ENCODE peak calls at places on chromosomes 7 and 10, in nine cellular contexts. One of them, this sample, is unnamed.

GRCh38 chr10:49187950-49188761 is at the start of gene TMEM273:
- DNase-seq in endothelial cell: no peak
- DNase-seq in posterior cingulate gyrus: peak; percentile 89
- DNase-seq in AG04450: no peak
- DNase-seq in GM03348: no peak
- DNase-seq in stimulated activated CD8-positive, alpha-beta memory T cell treated with anti-CD3 and anti-CD28 coated beads, Interleukin-15, amount 100 ng/mL, for 24 hours: no peak
- DNase-seq in activated CD8-positive, alpha-beta memory T cell treated with anti-CD3 and anti-CD28 coated beads for 48 hours: no peak
- DNase-seq in GM13976: peak; percentile 67
- DNase-seq in iPS-NIHi11: peak; percentile 35
- DNase-seq in this sample: peak; percentile 95

GRCh38 chr10:79285315-79286185 is 61.7 kb upstream of the PPIF start:
- DNase-seq in endothelial cell: no peak
- DNase-seq in posterior cingulate gyrus: no peak
- DNase-seq in AG04450: no peak
- DNase-seq in GM03348: no peak
- DNase-seq in stimulated activated CD8-positive, alpha-beta memory T cell treated with anti-CD3 and anti-CD28 coated beads, Interleukin-15, amount 100 ng/mL, for 24 hours: no peak
- DNase-seq in activated CD8-positive, alpha-beta memory T cell treated with anti-CD3 and anti-CD28 coated beads for 48 hours: peak; percentile 18
- DNase-seq in GM13976: peak; percentile 85
- DNase-seq in iPS-NIHi11: no peak
- DNase-seq in this sample: no peak

GRCh38 chr7:148303295-148304013 is 287.1 kb upstream of the C7orf33 start:
- DNase-seq in endothelial cell: no peak
- DNase-seq in posterior cingulate gyrus: no peak
- DNase-seq in AG04450: no peak
- DNase-seq in GM03348: peak; percentile 73
- DNase-seq in stimulated activated CD8-positive, alpha-beta memory T cell treated with anti-CD3 and anti-CD28 coated beads, Interleukin-15, amount 100 ng/mL, for 24 hours: no peak
- DNase-seq in activated CD8-positive, alpha-beta memory T cell treated with anti-CD3 and anti-CD28 coated beads for 48 hours: no peak
- DNase-seq in GM13976: no peak
- DNase-seq in iPS-NIHi11: no peak
- DNase-seq in this sample: peak; percentile 45

GRCh38 chr7:15168489-15168888 is 265.9 kb upstream of the DGKB start:
- DNase-seq in endothelial cell: no peak
- DNase-seq in posterior cingulate gyrus: peak; percentile 53
- DNase-seq in AG04450: no peak
- DNase-seq in GM03348: no peak
- DNase-seq in stimulated activated CD8-positive, alpha-beta memory T cell treated with anti-CD3 and anti-CD28 coated beads, Interleukin-15, amount 100 ng/mL, for 24 hours: no peak
- DNase-seq in activated CD8-positive, alpha-beta memory T cell treated with anti-CD3 and anti-CD28 coated beads for 48 hours: no peak
- DNase-seq in GM13976: no peak
- DNase-seq in iPS-NIHi11: no peak
- DNase-seq in this sample: no peak

GRCh38 chr10:103545366-103545765 is 51.9 kb downstream of the NEURL1 start:
- DNase-seq in endothelial cell: no peak
- DNase-seq in posterior cingulate gyrus: no peak
- DNase-seq in AG04450: no peak
- DNase-seq in GM03348: no peak
- DNase-seq in stimulated activated CD8-positive, alpha-beta memory T cell treated with anti-CD3 and anti-CD28 coated beads, Interleukin-15, amount 100 ng/mL, for 24 hours: no peak
- DNase-seq in activated CD8-positive, alpha-beta memory T cell treated with anti-CD3 and anti-CD28 coated beads for 48 hours: no peak
- DNase-seq in GM13976: no peak
- DNase-seq in iPS-NIHi11: no peak
- DNase-seq in this sample: no peak

GRCh38 chr7:45187089-45187945 is 29.7 kb downstream of the RAMP3 start:
- DNase-seq in endothelial cell: no peak
- DNase-seq in posterior cingulate gyrus: no peak
- DNase-seq in AG04450: no peak
- DNase-seq in GM03348: no peak
- DNase-seq in stimulated activated CD8-positive, alpha-beta memory T cell treated with anti-CD3 and anti-CD28 coated beads, Interleukin-15, amount 100 ng/mL, for 24 hours: no peak
- DNase-seq in activated CD8-positive, alpha-beta memory T cell treated with anti-CD3 and anti-CD28 coated beads for 48 hours: no peak
- DNase-seq in GM13976: no peak
- DNase-seq in iPS-NIHi11: no peak
- DNase-seq in this sample: no peak

GRCh38 chr7:4205828-4206227 is 476.3 kb upstream of the FOXK1 start:
- DNase-seq in endothelial cell: no peak
- DNase-seq in posterior cingulate gyrus: no peak
- DNase-seq in AG04450: no peak
- DNase-seq in GM03348: no peak
- DNase-seq in stimulated activated CD8-positive, alpha-beta memory T cell treated with anti-CD3 and anti-CD28 coated beads, Interleukin-15, amount 100 ng/mL, for 24 hours: no peak
- DNase-seq in activated CD8-positive, alpha-beta memory T cell treated with anti-CD3 and anti-CD28 coated beads for 48 hours: no peak
- DNase-seq in GM13976: no peak
- DNase-seq in iPS-NIHi11: no peak
- DNase-seq in this sample: no peak

GRCh38 chr10:3889961-3890522 is 105.0 kb upstream of the KLF6 start:
- DNase-seq in endothelial cell: no peak
- DNase-seq in posterior cingulate gyrus: no peak
- DNase-seq in AG04450: no peak
- DNase-seq in GM03348: peak; percentile 39
- DNase-seq in stimulated activated CD8-positive, alpha-beta memory T cell treated with anti-CD3 and anti-CD28 coated beads, Interleukin-15, amount 100 ng/mL, for 24 hours: no peak
- DNase-seq in activated CD8-positive, alpha-beta memory T cell treated with anti-CD3 and anti-CD28 coated beads for 48 hours: no peak
- DNase-seq in GM13976: no peak
- DNase-seq in iPS-NIHi11: no peak
- DNase-seq in this sample: no peak

GRCh38 chr10:123769647-123770046 is 103.5 kb downstream of the GPR26 start:
- DNase-seq in endothelial cell: no peak
- DNase-seq in posterior cingulate gyrus: no peak
- DNase-seq in AG04450: no peak
- DNase-seq in GM03348: no peak
- DNase-seq in stimulated activated CD8-positive, alpha-beta memory T cell treated with anti-CD3 and anti-CD28 coated beads, Interleukin-15, amount 100 ng/mL, for 24 hours: no peak
- DNase-seq in activated CD8-positive, alpha-beta memory T cell treated with anti-CD3 and anti-CD28 coated beads for 48 hours: no peak
- DNase-seq in GM13976: no peak
- DNase-seq in iPS-NIHi11: no peak
- DNase-seq in this sample: no peak

GRCh38 chr7:90726120-90726519 is 130.0 kb downstream of the CDK14 start:
- DNase-seq in endothelial cell: no peak
- DNase-seq in posterior cingulate gyrus: no peak
- DNase-seq in AG04450: no peak
- DNase-seq in GM03348: no peak
- DNase-seq in stimulated activated CD8-positive, alpha-beta memory T cell treated with anti-CD3 and anti-CD28 coated beads, Interleukin-15, amount 100 ng/mL, for 24 hours: no peak
- DNase-seq in activated CD8-positive, alpha-beta memory T cell treated with anti-CD3 and anti-CD28 coated beads for 48 hours: no peak
- DNase-seq in GM13976: no peak
- DNase-seq in iPS-NIHi11: no peak
- DNase-seq in this sample: no peak

GRCh38 chr10:29687411-29688160 is 52.8 kb upstream of the SVIL start:
- DNase-seq in endothelial cell: no peak
- DNase-seq in posterior cingulate gyrus: no peak
- DNase-seq in AG04450: no peak
- DNase-seq in GM03348: no peak
- DNase-seq in stimulated activated CD8-positive, alpha-beta memory T cell treated with anti-CD3 and anti-CD28 coated beads, Interleukin-15, amount 100 ng/mL, for 24 hours: no peak
- DNase-seq in activated CD8-positive, alpha-beta memory T cell treated with anti-CD3 and anti-CD28 coated beads for 48 hours: no peak
- DNase-seq in GM13976: no peak
- DNase-seq in iPS-NIHi11: no peak
- DNase-seq in this sample: no peak

GRCh38 chr7:105596866-105597265 is 15.6 kb upstream of the EFCAB10 start:
- DNase-seq in endothelial cell: no peak
- DNase-seq in posterior cingulate gyrus: no peak
- DNase-seq in AG04450: no peak
- DNase-seq in GM03348: no peak
- DNase-seq in stimulated activated CD8-positive, alpha-beta memory T cell treated with anti-CD3 and anti-CD28 coated beads, Interleukin-15, amount 100 ng/mL, for 24 hours: no peak
- DNase-seq in activated CD8-positive, alpha-beta memory T cell treated with anti-CD3 and anti-CD28 coated beads for 48 hours: no peak
- DNase-seq in GM13976: no peak
- DNase-seq in iPS-NIHi11: no peak
- DNase-seq in this sample: no peak

GRCh38 chr7:99019523-99020412 is 124.1 kb downstream of the SMURF1 start:
- DNase-seq in endothelial cell: no peak
- DNase-seq in posterior cingulate gyrus: no peak
- DNase-seq in AG04450: no peak
- DNase-seq in GM03348: no peak
- DNase-seq in stimulated activated CD8-positive, alpha-beta memory T cell treated with anti-CD3 and anti-CD28 coated beads, Interleukin-15, amount 100 ng/mL, for 24 hours: no peak
- DNase-seq in activated CD8-positive, alpha-beta memory T cell treated with anti-CD3 and anti-CD28 coated beads for 48 hours: no peak
- DNase-seq in GM13976: no peak
- DNase-seq in iPS-NIHi11: no peak
- DNase-seq in this sample: no peak

GRCh38 chr10:31288001-31288400 is 31.0 kb upstream of the ZEB1 start:
- DNase-seq in endothelial cell: no peak
- DNase-seq in posterior cingulate gyrus: no peak
- DNase-seq in AG04450: no peak
- DNase-seq in GM03348: no peak
- DNase-seq in stimulated activated CD8-positive, alpha-beta memory T cell treated with anti-CD3 and anti-CD28 coated beads, Interleukin-15, amount 100 ng/mL, for 24 hours: no peak
- DNase-seq in activated CD8-positive, alpha-beta memory T cell treated with anti-CD3 and anti-CD28 coated beads for 48 hours: no peak
- DNase-seq in GM13976: no peak
- DNase-seq in iPS-NIHi11: no peak
- DNase-seq in this sample: no peak

GRCh38 chr7:74183653-74184450 is 9.7 kb downstream of the EIF4H start:
- DNase-seq in endothelial cell: no peak
- DNase-seq in posterior cingulate gyrus: no peak
- DNase-seq in AG04450: no peak
- DNase-seq in GM03348: no peak
- DNase-seq in stimulated activated CD8-positive, alpha-beta memory T cell treated with anti-CD3 and anti-CD28 coated beads, Interleukin-15, amount 100 ng/mL, for 24 hours: no peak
- DNase-seq in activated CD8-positive, alpha-beta memory T cell treated with anti-CD3 and anti-CD28 coated beads for 48 hours: no peak
- DNase-seq in GM13976: no peak
- DNase-seq in iPS-NIHi11: peak; percentile 46
- DNase-seq in this sample: no peak

GRCh38 chr7:152504367-152504766 is 68.6 kb upstream of the KMT2C start:
- DNase-seq in endothelial cell: no peak
- DNase-seq in posterior cingulate gyrus: no peak
- DNase-seq in AG04450: no peak
- DNase-seq in GM03348: no peak
- DNase-seq in stimulated activated CD8-positive, alpha-beta memory T cell treated with anti-CD3 and anti-CD28 coated beads, Interleukin-15, amount 100 ng/mL, for 24 hours: no peak
- DNase-seq in activated CD8-positive, alpha-beta memory T cell treated with anti-CD3 and anti-CD28 coated beads for 48 hours: no peak
- DNase-seq in GM13976: no peak
- DNase-seq in iPS-NIHi11: no peak
- DNase-seq in this sample: no peak

GRCh38 chr7:128887169-128888038 is 23.1 kb downstream of the KCP start:
- DNase-seq in endothelial cell: no peak
- DNase-seq in posterior cingulate gyrus: peak; percentile 43
- DNase-seq in AG04450: no peak
- DNase-seq in GM03348: no peak
- DNase-seq in stimulated activated CD8-positive, alpha-beta memory T cell treated with anti-CD3 and anti-CD28 coated beads, Interleukin-15, amount 100 ng/mL, for 24 hours: no peak
- DNase-seq in activated CD8-positive, alpha-beta memory T cell treated with anti-CD3 and anti-CD28 coated beads for 48 hours: no peak
- DNase-seq in GM13976: no peak
- DNase-seq in iPS-NIHi11: no peak
- DNase-seq in this sample: no peak

GRCh38 chr7:22561895-22562593 is 62.1 kb upstream of the STEAP1B start:
- DNase-seq in endothelial cell: no peak
- DNase-seq in posterior cingulate gyrus: no peak
- DNase-seq in AG04450: no peak
- DNase-seq in GM03348: peak; percentile 22
- DNase-seq in stimulated activated CD8-positive, alpha-beta memory T cell treated with anti-CD3 and anti-CD28 coated beads, Interleukin-15, amount 100 ng/mL, for 24 hours: no peak
- DNase-seq in activated CD8-positive, alpha-beta memory T cell treated with anti-CD3 and anti-CD28 coated beads for 48 hours: no peak
- DNase-seq in GM13976: no peak
- DNase-seq in iPS-NIHi11: peak; percentile 54
- DNase-seq in this sample: no peak

GRCh38 chr7:71935674-71936073 is 476.5 kb downstream of the CALN1 start:
- DNase-seq in endothelial cell: no peak
- DNase-seq in posterior cingulate gyrus: no peak
- DNase-seq in AG04450: no peak
- DNase-seq in GM03348: no peak
- DNase-seq in stimulated activated CD8-positive, alpha-beta memory T cell treated with anti-CD3 and anti-CD28 coated beads, Interleukin-15, amount 100 ng/mL, for 24 hours: no peak
- DNase-seq in activated CD8-positive, alpha-beta memory T cell treated with anti-CD3 and anti-CD28 coated beads for 48 hours: no peak
- DNase-seq in GM13976: no peak
- DNase-seq in iPS-NIHi11: no peak
- DNase-seq in this sample: no peak

GRCh38 chr7:141460781-141461715 is 90.2 kb upstream of the AGK start:
- DNase-seq in endothelial cell: no peak
- DNase-seq in posterior cingulate gyrus: no peak
- DNase-seq in AG04450: no peak
- DNase-seq in GM03348: no peak
- DNase-seq in stimulated activated CD8-positive, alpha-beta memory T cell treated with anti-CD3 and anti-CD28 coated beads, Interleukin-15, amount 100 ng/mL, for 24 hours: no peak
- DNase-seq in activated CD8-positive, alpha-beta memory T cell treated with anti-CD3 and anti-CD28 coated beads for 48 hours: no peak
- DNase-seq in GM13976: no peak
- DNase-seq in iPS-NIHi11: no peak
- DNase-seq in this sample: peak; percentile 65

GRCh38 chr10:93406367-93407145 is 75.6 kb downstream of the MYOF start:
- DNase-seq in endothelial cell: no peak
- DNase-seq in posterior cingulate gyrus: no peak
- DNase-seq in AG04450: no peak
- DNase-seq in GM03348: no peak
- DNase-seq in stimulated activated CD8-positive, alpha-beta memory T cell treated with anti-CD3 and anti-CD28 coated beads, Interleukin-15, amount 100 ng/mL, for 24 hours: no peak
- DNase-seq in activated CD8-positive, alpha-beta memory T cell treated with anti-CD3 and anti-CD28 coated beads for 48 hours: no peak
- DNase-seq in GM13976: no peak
- DNase-seq in iPS-NIHi11: peak; percentile 35
- DNase-seq in this sample: no peak

GRCh38 chr10:33783078-33783477 is 448.6 kb upstream of the NRP1 start:
- DNase-seq in endothelial cell: no peak
- DNase-seq in posterior cingulate gyrus: no peak
- DNase-seq in AG04450: no peak
- DNase-seq in GM03348: no peak
- DNase-seq in stimulated activated CD8-positive, alpha-beta memory T cell treated with anti-CD3 and anti-CD28 coated beads, Interleukin-15, amount 100 ng/mL, for 24 hours: no peak
- DNase-seq in activated CD8-positive, alpha-beta memory T cell treated with anti-CD3 and anti-CD28 coated beads for 48 hours: no peak
- DNase-seq in GM13976: no peak
- DNase-seq in iPS-NIHi11: no peak
- DNase-seq in this sample: no peak

GRCh38 chr7:142461437-142461836 is 203.6 kb upstream of the PRSS58 start:
- DNase-seq in endothelial cell: no peak
- DNase-seq in posterior cingulate gyrus: no peak
- DNase-seq in AG04450: peak; percentile 76
- DNase-seq in GM03348: peak; percentile 62
- DNase-seq in stimulated activated CD8-positive, alpha-beta memory T cell treated with anti-CD3 and anti-CD28 coated beads, Interleukin-15, amount 100 ng/mL, for 24 hours: no peak
- DNase-seq in activated CD8-positive, alpha-beta memory T cell treated with anti-CD3 and anti-CD28 coated beads for 48 hours: no peak
- DNase-seq in GM13976: no peak
- DNase-seq in iPS-NIHi11: no peak
- DNase-seq in this sample: no peak

GRCh38 chr10:90042075-90042474 is 340.7 kb downstream of the KIF20B start:
- DNase-seq in endothelial cell: no peak
- DNase-seq in posterior cingulate gyrus: no peak
- DNase-seq in AG04450: no peak
- DNase-seq in GM03348: no peak
- DNase-seq in stimulated activated CD8-positive, alpha-beta memory T cell treated with anti-CD3 and anti-CD28 coated beads, Interleukin-15, amount 100 ng/mL, for 24 hours: no peak
- DNase-seq in activated CD8-positive, alpha-beta memory T cell treated with anti-CD3 and anti-CD28 coated beads for 48 hours: no peak
- DNase-seq in GM13976: no peak
- DNase-seq in iPS-NIHi11: no peak
- DNase-seq in this sample: no peak

GRCh38 chr7:91248996-91249395 is 15.2 kb upstream of the FZD1 start:
- DNase-seq in endothelial cell: no peak
- DNase-seq in posterior cingulate gyrus: no peak
- DNase-seq in AG04450: no peak
- DNase-seq in GM03348: no peak
- DNase-seq in stimulated activated CD8-positive, alpha-beta memory T cell treated with anti-CD3 and anti-CD28 coated beads, Interleukin-15, amount 100 ng/mL, for 24 hours: no peak
- DNase-seq in activated CD8-positive, alpha-beta memory T cell treated with anti-CD3 and anti-CD28 coated beads for 48 hours: no peak
- DNase-seq in GM13976: no peak
- DNase-seq in iPS-NIHi11: no peak
- DNase-seq in this sample: no peak

GRCh38 chr10:98253499-98253898 is 14.5 kb downstream of the LOXL4 start:
- DNase-seq in endothelial cell: no peak
- DNase-seq in posterior cingulate gyrus: peak; percentile 82
- DNase-seq in AG04450: no peak
- DNase-seq in GM03348: no peak
- DNase-seq in stimulated activated CD8-positive, alpha-beta memory T cell treated with anti-CD3 and anti-CD28 coated beads, Interleukin-15, amount 100 ng/mL, for 24 hours: no peak
- DNase-seq in activated CD8-positive, alpha-beta memory T cell treated with anti-CD3 and anti-CD28 coated beads for 48 hours: no peak
- DNase-seq in GM13976: no peak
- DNase-seq in iPS-NIHi11: no peak
- DNase-seq in this sample: no peak

GRCh38 chr10:97185326-97186058 is at the start of gene SLIT1:
- DNase-seq in endothelial cell: peak; percentile 28
- DNase-seq in posterior cingulate gyrus: peak; percentile 88
- DNase-seq in AG04450: no peak
- DNase-seq in GM03348: no peak
- DNase-seq in stimulated activated CD8-positive, alpha-beta memory T cell treated with anti-CD3 and anti-CD28 coated beads, Interleukin-15, amount 100 ng/mL, for 24 hours: no peak
- DNase-seq in activated CD8-positive, alpha-beta memory T cell treated with anti-CD3 and anti-CD28 coated beads for 48 hours: no peak
- DNase-seq in GM13976: no peak
- DNase-seq in iPS-NIHi11: peak; percentile 74
- DNase-seq in this sample: peak; percentile 48

GRCh38 chr7:151676759-151677158 is 157.1 kb upstream of the RHEB start:
- DNase-seq in endothelial cell: no peak
- DNase-seq in posterior cingulate gyrus: no peak
- DNase-seq in AG04450: no peak
- DNase-seq in GM03348: no peak
- DNase-seq in stimulated activated CD8-positive, alpha-beta memory T cell treated with anti-CD3 and anti-CD28 coated beads, Interleukin-15, amount 100 ng/mL, for 24 hours: no peak
- DNase-seq in activated CD8-positive, alpha-beta memory T cell treated with anti-CD3 and anti-CD28 coated beads for 48 hours: no peak
- DNase-seq in GM13976: no peak
- DNase-seq in iPS-NIHi11: no peak
- DNase-seq in this sample: no peak

GRCh38 chr10:21263839-21264238 is 261.6 kb downstream of the SKIDA1 start:
- DNase-seq in endothelial cell: no peak
- DNase-seq in posterior cingulate gyrus: no peak
- DNase-seq in AG04450: no peak
- DNase-seq in GM03348: no peak
- DNase-seq in stimulated activated CD8-positive, alpha-beta memory T cell treated with anti-CD3 and anti-CD28 coated beads, Interleukin-15, amount 100 ng/mL, for 24 hours: no peak
- DNase-seq in activated CD8-positive, alpha-beta memory T cell treated with anti-CD3 and anti-CD28 coated beads for 48 hours: no peak
- DNase-seq in GM13976: no peak
- DNase-seq in iPS-NIHi11: no peak
- DNase-seq in this sample: no peak

GRCh38 chr7:132878228-132878919 is 203.5 kb downstream of the CHCHD3 start:
- DNase-seq in endothelial cell: no peak
- DNase-seq in posterior cingulate gyrus: no peak
- DNase-seq in AG04450: no peak
- DNase-seq in GM03348: no peak
- DNase-seq in stimulated activated CD8-positive, alpha-beta memory T cell treated with anti-CD3 and anti-CD28 coated beads, Interleukin-15, amount 100 ng/mL, for 24 hours: no peak
- DNase-seq in activated CD8-positive, alpha-beta memory T cell treated with anti-CD3 and anti-CD28 coated beads for 48 hours: no peak
- DNase-seq in GM13976: no peak
- DNase-seq in iPS-NIHi11: no peak
- DNase-seq in this sample: no peak

GRCh38 chr10:13296476-13296875 is 3.4 kb downstream of the PHYH start:
- DNase-seq in endothelial cell: no peak
- DNase-seq in posterior cingulate gyrus: no peak
- DNase-seq in AG04450: no peak
- DNase-seq in GM03348: no peak
- DNase-seq in stimulated activated CD8-positive, alpha-beta memory T cell treated with anti-CD3 and anti-CD28 coated beads, Interleukin-15, amount 100 ng/mL, for 24 hours: no peak
- DNase-seq in activated CD8-positive, alpha-beta memory T cell treated with anti-CD3 and anti-CD28 coated beads for 48 hours: no peak
- DNase-seq in GM13976: no peak
- DNase-seq in iPS-NIHi11: no peak
- DNase-seq in this sample: no peak

This sample was measured in Ammon's horn.